ENCODE peak calls at places on chromosome 2, in four cellular contexts. Q is GM12878, K is HepG2, R is K562. V is an unnamed sample.

GRCh38 chr2:220263300-220263699 is 635.9 kb downstream of the SLC4A3 start:
- DNase-seq in R (no peak), K (no peak), Q (no peak), V (no peak)

GRCh38 chr2:95268208-95269035 is 5.8 kb upstream of the PROM2 start:
- DNase-seq in K (no peak), Q (no peak), R (no peak), V (no peak)

GRCh38 chr2:114807666-114808065 is 365.2 kb downstream of the DPP10 start:
- DNase-seq in K (no peak), Q (no peak), R (no peak), V (peak)

GRCh38 chr2:231196592-231196991 is 1.8 kb upstream of the ARMC9 start:
- DNase-seq in K (no peak), R (no peak), Q (no peak), V (no peak)

GRCh38 chr2:28976584-28976983 is 4.5 kb upstream of the TOGARAM2 start:
- DNase-seq in Q (no peak), R (no peak), K (peak), V (no peak)

GRCh38 chr2:106129592-106129991 is 64.5 kb downstream of the UXS1 start:
- DNase-seq in K (no peak), Q (no peak), R (no peak), V (no peak)

GRCh38 chr2:160375037-160375436 is 118.6 kb downstream of the RBMS1 start:
- DNase-seq in K (no peak), R (no peak), Q (no peak), V (no peak)

GRCh38 chr2:233061591-233062446 is 1.7 kb downstream of the INPP5D start:
- DNase-seq in Q (no peak), K (peak), R (peak), V (peak)

GRCh38 chr2:175957845-175958244 is 44.2 kb downstream of the LNPK start:
- DNase-seq in Q (no peak), K (no peak), R (peak), V (peak)

GRCh38 chr2:68302281-68302680 is 17.5 kb downstream of the CNRIP1 start:
- DNase-seq in Q (no peak), K (no peak), R (no peak), V (no peak)

GRCh38 chr2:199366406-199366805 is 91.3 kb downstream of the SATB2 start:
- DNase-seq in R (no peak), Q (no peak), K (peak), V (no peak)

GRCh38 chr2:225735844-225736243 is 336.3 kb downstream of the NYAP2 start:
- DNase-seq in R (no peak), K (no peak), Q (no peak), V (no peak)

GRCh38 chr2:101160454-101160853 is 9.3 kb upstream of the TBC1D8 start:
- DNase-seq in Q (no peak), K (no peak), R (no peak), V (no peak)

GRCh38 chr2:95344208-95344570 is 47.0 kb downstream of the KCNIP3 start:
- DNase-seq in K (no peak), R (no peak), Q (no peak), V (no peak)

GRCh38 chr2:202881570-202881969 is 10.0 kb upstream of the ICA1L start:
- DNase-seq in Q (no peak), R (no peak), K (peak), V (no peak)

GRCh38 chr2:38163006-38163405 is 87.1 kb upstream of the CYP1B1 start:
- DNase-seq in Q (no peak), K (no peak), R (no peak), V (no peak)

GRCh38 chr2:154709215-154709614 is 10.7 kb downstream of the KCNJ3 start:
- DNase-seq in R (no peak), Q (no peak), K (no peak), V (no peak)

GRCh38 chr2:127857494-127857818 is 499 bp downstream of the POLR2D start:
- DNase-seq in K (no peak), R (peak), Q (no peak), V (peak)

GRCh38 chr2:147572622-147573021 is 272.2 kb upstream of the ACVR2A start:
- DNase-seq in Q (no peak), R (no peak), K (no peak), V (no peak)

GRCh38 chr2:112924855-112925254 is 13.9 kb downstream of the IL37 start:
- DNase-seq in R (no peak), K (no peak), Q (no peak), V (no peak)

GRCh38 chr2:52054824-52055223 is 1022.9 kb upstream of the NRXN1 start:
- DNase-seq in R (no peak), K (no peak), Q (no peak), V (peak)

GRCh38 chr2:60553496-60553991 is at the start of gene BCL11A:
- DNase-seq in R (peak), Q (no peak), K (peak), V (peak)

GRCh38 chr2:127424598-127425379 is 6.6 kb downstream of the PROC start:
- DNase-seq in K (no peak), Q (no peak), R (no peak), V (no peak)

GRCh38 chr2:197972017-197972416 is 167.6 kb downstream of the PLCL1 start:
- DNase-seq in K (no peak), Q (no peak), R (no peak), V (no peak)

GRCh38 chr2:15557947-15558346 is 3.2 kb downstream of the NBAS start:
- DNase-seq in K (no peak), Q (no peak), R (peak), V (no peak)

GRCh38 chr2:209946539-209946938 is 55.9 kb upstream of the RPE start:
- DNase-seq in R (no peak), Q (no peak), K (no peak), V (no peak)

GRCh38 chr2:63300835-63301234 is 250.2 kb downstream of the OTX1 start:
- DNase-seq in K (peak), Q (no peak), R (peak), V (peak)

GRCh38 chr2:48247171-48247570 is 282.8 kb upstream of the STON1 start:
- DNase-seq in Q (no peak), K (no peak), R (no peak), V (no peak)

GRCh38 chr2:23940976-23941605 is 828 bp downstream of the UBXN2A start:
- DNase-seq in K (peak), R (no peak), Q (peak), V (no peak)

GRCh38 chr2:45279356-45279755 is 270.1 kb upstream of the SIX2 start:
- DNase-seq in R (no peak), Q (no peak), K (no peak), V (no peak)

GRCh38 chr2:40259900-40260299 is 192.0 kb downstream of the SLC8A1 start:
- DNase-seq in Q (no peak), K (no peak), R (no peak), V (no peak)

GRCh38 chr2:10252651-10253050 is 50.1 kb upstream of the HPCAL1 start:
- DNase-seq in K (no peak), R (no peak), Q (no peak), V (no peak)

GRCh38 chr2:150486539-150487484 is 655 bp downstream of the RND3 start:
- DNase-seq in Q (no peak), R (no peak), K (no peak), V (peak)

GRCh38 chr2:241011296-241011600 is 12.8 kb downstream of the SNED1 start:
- DNase-seq in Q (no peak), R (no peak), K (no peak), V (no peak)

GRCh38 chr2:160836755-160837154 is 323.5 kb upstream of the TANK start:
- DNase-seq in Q (no peak), R (no peak), K (no peak), V (no peak)

GRCh38 chr2:201257381-201257940 is 2.9 kb upstream of the CASP8 start:
- DNase-seq in R (peak), Q (no peak), K (no peak), V (no peak)

GRCh38 chr2:201256001-201256544 is 4.3 kb upstream of the CASP8 start:
- DNase-seq in R (no peak), K (no peak), Q (no peak), V (no peak)

GRCh38 chr2:201259216-201259615 is 1.1 kb upstream of the CASP8 start:
- DNase-seq in R (peak), Q (no peak), K (no peak), V (no peak)

GRCh38 chr2:201258666-201258999 is 1.7 kb upstream of the CASP8 start:
- DNase-seq in Q (no peak), R (no peak), K (no peak), V (peak)

DNA sequence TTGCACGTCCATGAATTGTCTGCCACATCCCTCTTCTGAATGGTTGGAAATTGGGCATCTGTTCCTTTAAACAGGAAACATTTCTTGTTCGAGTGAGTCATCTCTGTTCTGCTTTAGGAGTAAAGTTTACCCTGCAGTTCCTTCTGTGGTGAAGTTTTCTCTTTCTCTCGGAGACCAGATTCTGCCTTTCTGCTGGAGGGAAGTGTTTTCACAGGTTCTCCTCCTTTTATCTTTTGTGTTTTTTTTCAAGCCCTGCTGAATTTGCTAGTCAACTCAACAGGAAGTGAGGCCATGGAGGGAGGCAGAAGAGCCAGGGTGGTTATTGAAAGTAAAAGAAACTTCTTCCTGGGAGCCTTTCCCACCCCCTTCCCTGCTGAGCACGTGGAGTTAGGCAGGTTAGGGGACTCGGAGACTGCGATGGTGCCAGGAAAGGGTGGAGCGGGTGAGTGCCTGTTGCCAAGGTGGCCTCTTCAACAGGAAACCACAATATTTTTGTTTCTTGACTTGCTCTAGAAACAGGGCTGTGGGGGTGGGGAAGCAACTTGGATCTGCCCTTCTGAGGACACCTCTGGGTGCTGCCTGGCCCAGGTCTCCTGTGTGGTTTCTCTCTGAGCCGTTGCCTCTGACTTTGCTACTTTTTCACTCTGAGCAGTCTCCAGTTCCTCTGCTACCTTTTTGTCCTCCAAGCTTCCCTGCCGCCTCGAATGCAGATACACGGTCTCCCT is 2.2 kb upstream of the CASP8 start:
- DNase-seq in K (peak), R (peak), Q (peak), V (peak)
- TF ChIP-seq REST in K (no peak), R (no peak), Q (no peak), V (no peak)

DNA sequence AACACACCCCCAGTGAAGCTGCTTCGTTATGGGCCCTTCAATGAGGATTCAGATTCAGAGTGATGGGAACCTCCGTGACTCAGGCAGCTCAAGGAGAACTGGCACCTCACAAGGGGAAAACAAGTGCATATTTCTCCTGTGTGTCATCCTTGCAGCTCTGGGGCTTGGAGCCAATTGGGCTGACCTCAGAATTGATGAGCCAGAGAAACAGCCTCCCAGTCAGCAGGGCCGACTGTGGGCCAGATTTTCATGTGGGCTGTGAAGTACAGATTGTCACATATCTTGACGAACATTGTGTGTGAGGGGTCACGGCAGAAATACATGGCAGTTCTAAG is 189.6 kb upstream of the SP5 start:
- DNase-seq in R (peak), K (peak), Q (no peak), V (no peak)
- TF ChIP-seq CREB1 in R (no peak), K (no peak), Q (no peak), V (no peak)

GRCh38 chr2:86821306-86821705 is 30.6 kb upstream of the CD8A start:
- DNase-seq in R (no peak), K (no peak), Q (no peak), V (peak)

GRCh38 chr2:86822668-86823067 is 32.0 kb upstream of the CD8A start:
- DNase-seq in R (no peak), K (no peak), Q (no peak), V (no peak)

GRCh38 chr2:86821842-86822241 is 31.1 kb upstream of the CD8A start:
- DNase-seq in R (no peak), Q (no peak), K (no peak), V (no peak)

GRCh38 chr2:86825020-86825727 is 34.5 kb upstream of the CD8A start:
- DNase-seq in Q (no peak), R (no peak), K (no peak), V (no peak)

GRCh38 chr2:86825728-86826386 is 35.1 kb upstream of the CD8A start:
- DNase-seq in Q (no peak), K (no peak), R (no peak), V (no peak)
- H3K4me3 ChIP-seq in Q (no peak), K (no peak), R (no peak), V (no peak)

DNA sequence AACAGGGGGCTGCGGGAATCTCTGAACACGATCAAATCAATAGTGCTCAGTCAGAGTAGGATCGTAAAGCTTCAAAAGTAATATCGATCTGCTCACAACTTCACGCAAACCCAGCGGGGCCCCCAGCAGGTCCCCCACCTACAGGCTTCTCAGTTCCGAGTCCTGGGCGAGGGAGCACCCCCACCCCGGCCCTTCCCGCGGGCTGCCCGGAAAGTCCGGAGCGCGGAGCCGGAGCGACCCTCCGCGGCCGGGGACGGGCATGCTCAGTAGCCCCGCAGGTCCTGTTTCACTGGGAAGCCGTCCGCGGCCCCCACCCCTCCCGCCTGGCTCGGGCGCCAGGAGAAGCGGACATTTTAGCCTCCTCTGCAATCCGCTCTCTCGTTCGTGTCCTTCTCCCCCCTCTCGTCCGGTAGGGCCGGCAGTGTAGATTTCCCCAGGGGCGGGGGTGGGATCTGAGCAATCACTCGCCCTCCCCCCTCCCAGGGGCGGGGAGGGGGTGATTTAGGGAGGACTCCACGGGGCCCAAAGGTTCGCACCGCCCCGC is 3.3 kb upstream of the SPRED2 start:
- DNase-seq in R (peak), K (peak), Q (no peak), V (peak)
- TF ChIP-seq REST in R (no peak), K (no peak), Q (no peak), V (no peak)